ENCODE peak calls at places on chromosomes 2 and 18, in five cellular contexts. One of them, this sample, is unnamed.

GRCh38 chr2:240431663-240432424 is 3.6 kb upstream of the GPC1 start:
- DNase-seq in adrenal gland: peak
- DNase-seq in fibroblast of the aortic adventitia: no peak
- DNase-seq in psoas muscle: no peak
- DNase-seq in cardiac fibroblast: no peak
- DNase-seq in this sample: no peak

GRCh38 chr2:191678437-191679110 is 638 bp downstream of the NABP1 start:
- DNase-seq in adrenal gland: peak
- DNase-seq in psoas muscle: peak
- DNase-seq in cardiac fibroblast: peak
- DNase-seq in fibroblast of the aortic adventitia: no peak
- DNase-seq in this sample: no peak

GRCh38 chr2:100151310-100151709 is 8.9 kb upstream of the AFF3 start:
- DNase-seq in fibroblast of the aortic adventitia: no peak
- DNase-seq in adrenal gland: no peak
- DNase-seq in cardiac fibroblast: no peak
- DNase-seq in psoas muscle: no peak
- DNase-seq in this sample: no peak

GRCh38 chr2:8277921-8278571 is 403.8 kb upstream of the ID2 start:
- DNase-seq in fibroblast of the aortic adventitia: peak
- DNase-seq in cardiac fibroblast: no peak
- DNase-seq in psoas muscle: no peak
- DNase-seq in adrenal gland: no peak
- DNase-seq in this sample: no peak

GRCh38 chr18:21307578-21307977 is 65.5 kb downstream of the GREB1L start:
- DNase-seq in cardiac fibroblast: no peak
- DNase-seq in adrenal gland: no peak
- DNase-seq in psoas muscle: no peak
- DNase-seq in fibroblast of the aortic adventitia: no peak
- DNase-seq in this sample: no peak

GRCh38 chr2:199554026-199554425 is 96.3 kb upstream of the SATB2 start:
- DNase-seq in cardiac fibroblast: no peak
- DNase-seq in fibroblast of the aortic adventitia: no peak
- DNase-seq in adrenal gland: no peak
- DNase-seq in psoas muscle: no peak
- DNase-seq in this sample: no peak

GRCh38 chr2:195575879-195576391 is 81.1 kb upstream of the SLC39A10 start:
- DNase-seq in psoas muscle: no peak
- DNase-seq in fibroblast of the aortic adventitia: peak
- DNase-seq in cardiac fibroblast: peak
- DNase-seq in adrenal gland: no peak
- DNase-seq in this sample: peak

GRCh38 chr2:128451636-128452411 is 133.2 kb upstream of the HS6ST1 start:
- DNase-seq in psoas muscle: no peak
- DNase-seq in fibroblast of the aortic adventitia: no peak
- DNase-seq in adrenal gland: no peak
- DNase-seq in cardiac fibroblast: no peak
- DNase-seq in this sample: no peak

GRCh38 chr18:63747006-63747405 is 28.2 kb upstream of the SERPINB7 start:
- DNase-seq in adrenal gland: no peak
- DNase-seq in cardiac fibroblast: no peak
- DNase-seq in psoas muscle: no peak
- DNase-seq in fibroblast of the aortic adventitia: no peak
- DNase-seq in this sample: no peak

GRCh38 chr18:63070750-63071502 is 248.6 kb downstream of the BCL2 start:
- DNase-seq in fibroblast of the aortic adventitia: no peak
- DNase-seq in cardiac fibroblast: no peak
- DNase-seq in adrenal gland: no peak
- DNase-seq in psoas muscle: no peak
- DNase-seq in this sample: no peak

GRCh38 chr2:157822993-157823392 is 53.1 kb downstream of the ACVR1 start:
- DNase-seq in psoas muscle: no peak
- DNase-seq in fibroblast of the aortic adventitia: peak
- DNase-seq in cardiac fibroblast: peak
- DNase-seq in adrenal gland: no peak
- DNase-seq in this sample: no peak

GRCh38 chr2:38552259-38552658 is 50.5 kb downstream of the HNRNPLL start:
- DNase-seq in adrenal gland: no peak
- DNase-seq in cardiac fibroblast: no peak
- DNase-seq in psoas muscle: no peak
- DNase-seq in fibroblast of the aortic adventitia: no peak
- DNase-seq in this sample: no peak

GRCh38 chr2:192669505-192670082 is 474.9 kb upstream of the TMEFF2 start:
- DNase-seq in fibroblast of the aortic adventitia: no peak
- DNase-seq in adrenal gland: no peak
- DNase-seq in cardiac fibroblast: no peak
- DNase-seq in psoas muscle: no peak
- DNase-seq in this sample: no peak

GRCh38 chr18:37006742-37007141 is 177.8 kb downstream of the KIAA1328 start:
- DNase-seq in cardiac fibroblast: no peak
- DNase-seq in adrenal gland: no peak
- DNase-seq in psoas muscle: no peak
- DNase-seq in fibroblast of the aortic adventitia: no peak
- DNase-seq in this sample: no peak

GRCh38 chr2:98086491-98087446 is at the start of gene VWA3B:
- DNase-seq in cardiac fibroblast: peak
- DNase-seq in fibroblast of the aortic adventitia: peak
- DNase-seq in adrenal gland: peak
- DNase-seq in psoas muscle: peak
- DNase-seq in this sample: no peak

GRCh38 chr2:3343012-3343411 is 34.6 kb downstream of the EIPR1 start:
- DNase-seq in fibroblast of the aortic adventitia: no peak
- DNase-seq in cardiac fibroblast: no peak
- DNase-seq in adrenal gland: no peak
- DNase-seq in psoas muscle: no peak
- DNase-seq in this sample: no peak

GRCh38 chr2:27378096-27378808 is 2.3 kb downstream of the ZNF513 start:
- DNase-seq in adrenal gland: peak
- DNase-seq in cardiac fibroblast: no peak
- DNase-seq in fibroblast of the aortic adventitia: no peak
- DNase-seq in psoas muscle: peak
- DNase-seq in this sample: no peak
- TF ChIP-seq CTCF in adrenal gland: peak
- TF ChIP-seq CTCF in cardiac fibroblast: no peak
- TF ChIP-seq CTCF in fibroblast of the aortic adventitia: no peak
- TF ChIP-seq CTCF in psoas muscle: peak
- TF ChIP-seq CTCF in this sample: no peak

GRCh38 chr2:119768731-119769130 is 9.0 kb downstream of the PTPN4 start:
- DNase-seq in adrenal gland: no peak
- DNase-seq in fibroblast of the aortic adventitia: no peak
- DNase-seq in cardiac fibroblast: no peak
- DNase-seq in psoas muscle: no peak
- DNase-seq in this sample: no peak
- H3K4me3 ChIP-seq in adrenal gland: no peak
- H3K4me3 ChIP-seq in fibroblast of the aortic adventitia: no peak
- H3K4me3 ChIP-seq in cardiac fibroblast: no peak
- H3K4me3 ChIP-seq in psoas muscle: no peak
- H3K4me3 ChIP-seq in this sample: no peak

DNA sequence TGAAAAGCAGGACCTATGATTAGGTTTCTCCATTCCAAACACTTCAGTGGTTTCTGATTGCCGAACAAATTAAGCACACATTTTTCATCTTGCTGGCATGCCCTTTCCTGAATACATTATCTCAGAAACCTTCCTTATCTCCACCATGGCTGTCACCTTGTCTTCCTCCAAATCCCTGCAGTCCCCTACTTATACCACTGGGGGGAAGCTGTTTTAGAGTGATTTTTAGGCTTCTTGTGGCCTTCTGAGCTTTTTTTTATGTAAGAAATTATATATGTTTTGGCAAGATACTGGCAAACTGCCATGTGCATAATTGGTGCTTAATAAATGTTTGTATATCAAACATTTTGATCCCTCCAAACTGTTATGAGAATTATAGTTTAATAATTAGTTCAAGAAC is 229.2 kb downstream of the MYT1L start:
- DNase-seq in adrenal gland: no peak
- DNase-seq in psoas muscle: no peak
- DNase-seq in fibroblast of the aortic adventitia: no peak
- DNase-seq in cardiac fibroblast: peak
- DNase-seq in this sample: no peak
- TF ChIP-seq CTCF in adrenal gland: no peak
- TF ChIP-seq CTCF in psoas muscle: no peak
- TF ChIP-seq CTCF in fibroblast of the aortic adventitia: peak
- TF ChIP-seq CTCF in cardiac fibroblast: peak
- TF ChIP-seq CTCF in this sample: peak

DNA sequence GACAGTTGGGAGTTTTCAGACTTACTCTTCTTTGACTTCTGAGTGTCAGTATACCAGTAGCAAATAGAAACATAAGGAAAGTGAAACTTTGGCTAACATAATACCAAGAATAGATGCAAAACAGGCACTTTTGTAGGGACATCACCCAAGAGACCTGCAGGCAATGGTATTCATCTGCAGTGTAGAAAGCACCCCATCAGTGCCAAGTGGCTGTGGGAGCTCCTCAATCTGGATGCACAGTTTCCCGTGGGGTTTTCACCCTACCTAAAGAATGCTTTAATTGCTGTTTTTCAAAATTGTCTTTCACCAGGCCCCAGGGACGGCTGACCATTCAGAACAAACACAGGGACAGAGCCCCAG is 96.6 kb upstream of the GPR45 start:
- DNase-seq in cardiac fibroblast: no peak
- DNase-seq in psoas muscle: no peak
- DNase-seq in fibroblast of the aortic adventitia: no peak
- DNase-seq in adrenal gland: no peak
- DNase-seq in this sample: no peak
- H3K4me3 ChIP-seq in cardiac fibroblast: no peak
- H3K4me3 ChIP-seq in psoas muscle: no peak
- H3K4me3 ChIP-seq in fibroblast of the aortic adventitia: no peak
- H3K4me3 ChIP-seq in adrenal gland: no peak
- H3K4me3 ChIP-seq in this sample: peak

DNA sequence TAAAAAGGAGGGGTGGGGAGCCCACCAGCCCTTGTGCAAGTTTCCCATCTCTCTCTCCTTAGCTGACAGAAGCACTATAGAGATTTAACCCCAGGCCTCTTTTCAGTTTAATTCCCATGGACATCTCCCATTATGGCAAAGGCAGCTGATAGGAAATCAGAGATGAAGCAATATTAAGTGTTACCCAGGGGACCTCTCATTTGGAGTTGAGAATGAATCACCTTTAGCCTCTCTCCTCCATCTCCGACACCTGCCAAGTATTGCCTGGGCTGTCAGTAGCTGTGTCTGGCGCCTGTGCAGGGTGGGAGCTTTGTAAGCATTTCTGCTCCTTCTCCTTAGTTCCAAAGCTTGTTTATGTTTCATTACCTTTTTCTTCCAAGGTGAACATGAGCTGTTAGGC is 109.0 kb downstream of the AQP4 start:
- DNase-seq in fibroblast of the aortic adventitia: no peak
- DNase-seq in cardiac fibroblast: no peak
- DNase-seq in adrenal gland: no peak
- DNase-seq in psoas muscle: no peak
- DNase-seq in this sample: no peak
- TF ChIP-seq CTCF in fibroblast of the aortic adventitia: no peak
- TF ChIP-seq CTCF in cardiac fibroblast: no peak
- TF ChIP-seq CTCF in adrenal gland: no peak
- TF ChIP-seq CTCF in psoas muscle: no peak
- TF ChIP-seq CTCF in this sample: no peak

GRCh38 chr2:46334389-46335345 is 37.5 kb downstream of the EPAS1 start:
- DNase-seq in adrenal gland: no peak
- DNase-seq in psoas muscle: no peak
- DNase-seq in cardiac fibroblast: peak
- DNase-seq in fibroblast of the aortic adventitia: peak
- DNase-seq in this sample: no peak
- H3K4me3 ChIP-seq in adrenal gland: no peak
- H3K4me3 ChIP-seq in psoas muscle: peak
- H3K4me3 ChIP-seq in cardiac fibroblast: peak
- H3K4me3 ChIP-seq in fibroblast of the aortic adventitia: peak
- H3K4me3 ChIP-seq in this sample: no peak

DNA sequence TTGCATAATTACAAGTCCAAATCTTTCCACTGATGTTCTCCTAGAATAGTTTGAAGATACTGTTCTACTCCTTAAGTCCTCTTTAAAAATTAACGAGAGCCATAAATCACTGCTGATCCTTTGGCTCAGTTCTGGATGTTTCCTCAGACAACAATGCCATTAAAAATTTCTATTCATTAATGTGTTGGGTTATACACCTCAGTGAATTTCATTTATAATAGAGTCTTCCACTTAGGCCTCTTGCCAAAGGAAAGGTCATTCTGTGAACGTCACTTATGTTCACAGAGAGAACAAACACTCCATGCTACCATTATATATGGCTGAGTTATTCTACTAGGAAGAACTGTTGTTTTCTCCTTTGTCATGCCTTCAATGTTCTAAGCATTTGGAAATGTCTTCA is 1472.3 kb upstream of the CELF4 start:
- DNase-seq in adrenal gland: no peak
- DNase-seq in psoas muscle: no peak
- DNase-seq in fibroblast of the aortic adventitia: no peak
- DNase-seq in cardiac fibroblast: no peak
- DNase-seq in this sample: no peak
- TF ChIP-seq CTCF in adrenal gland: no peak
- TF ChIP-seq CTCF in psoas muscle: no peak
- TF ChIP-seq CTCF in fibroblast of the aortic adventitia: no peak
- TF ChIP-seq CTCF in cardiac fibroblast: no peak
- TF ChIP-seq CTCF in this sample: no peak

DNA sequence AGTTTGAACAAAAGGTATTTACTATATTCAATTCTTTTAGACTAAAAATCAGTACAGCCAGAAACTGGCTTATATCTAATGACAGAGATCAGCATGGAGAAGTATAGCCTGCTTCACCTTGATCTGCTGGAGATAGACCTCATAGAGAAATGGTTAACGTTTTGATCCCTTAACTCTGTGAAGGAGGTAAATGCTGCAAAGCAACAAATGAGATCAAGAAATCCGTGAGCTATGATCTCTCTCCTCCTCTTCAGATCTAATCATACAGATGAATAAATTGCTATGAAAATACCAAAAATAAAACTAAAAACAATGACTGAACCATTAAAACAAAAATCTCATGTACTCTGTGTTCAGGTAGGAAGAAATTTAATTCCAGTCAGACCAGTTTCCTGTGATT is 42.8 kb downstream of the KLHL14 start:
- DNase-seq in fibroblast of the aortic adventitia: no peak
- DNase-seq in adrenal gland: no peak
- DNase-seq in cardiac fibroblast: no peak
- DNase-seq in psoas muscle: no peak
- DNase-seq in this sample: no peak
- H3K4me3 ChIP-seq in fibroblast of the aortic adventitia: peak
- H3K4me3 ChIP-seq in adrenal gland: no peak
- H3K4me3 ChIP-seq in cardiac fibroblast: no peak
- H3K4me3 ChIP-seq in psoas muscle: peak
- H3K4me3 ChIP-seq in this sample: peak

GRCh38 chr18:42730272-42730671 is 385.2 kb downstream of the RIT2 start:
- DNase-seq in adrenal gland: no peak
- DNase-seq in psoas muscle: no peak
- DNase-seq in fibroblast of the aortic adventitia: peak
- DNase-seq in cardiac fibroblast: peak
- DNase-seq in this sample: no peak
- TF ChIP-seq CTCF in adrenal gland: no peak
- TF ChIP-seq CTCF in psoas muscle: no peak
- TF ChIP-seq CTCF in fibroblast of the aortic adventitia: peak
- TF ChIP-seq CTCF in cardiac fibroblast: peak
- TF ChIP-seq CTCF in this sample: peak

This sample was measured in astrocyte of the cerebellum.